ENCODE peak calls at places on chromosomes 7 and 10, in five cellular contexts. Q is breast epithelium, O is psoas muscle, Z is A549, H is right lobe of liver. P is an unnamed sample.

GRCh38 chr10:24882047-24882698 is 70.2 kb downstream of the PRTFDC1 start:
- DNase-seq in Q (no peak), O (no peak), Z (no peak), H (no peak), P (peak; percentile 63)

GRCh38 chr10:69438531-69439349 is 12.5 kb upstream of the TSPAN15 start:
- DNase-seq in Q (no peak), O (no peak), Z (peak; percentile 77), H (no peak), P (peak; percentile 46)

GRCh38 chr10:69684020-69684980 is 54.3 kb downstream of the FAM241B start:
- DNase-seq in Q (no peak), O (no peak), Z (no peak), H (peak; percentile 89), P (peak; percentile 73)

GRCh38 chr10:69721690-69722310 is 79.9 kb upstream of the COL13A1 start:
- DNase-seq in Q (no peak), O (peak; percentile 65), Z (no peak), H (no peak), P (peak; percentile 74)

GRCh38 chr10:29613791-29614190 is 21.0 kb downstream of the SVIL start:
- DNase-seq in Q (no peak), O (no peak), Z (no peak), H (no peak), P (no peak)

GRCh38 chr7:91941450-91941849 is 788 bp downstream of the AKAP9 start:
- DNase-seq in Q (no peak), O (peak; percentile 37), Z (no peak), H (peak; percentile 31), P (peak; percentile 30)

GRCh38 chr10:97757471-97757870 is 14.3 kb downstream of the SFRP5 start:
- DNase-seq in Q (peak; percentile 39), O (no peak), Z (no peak), H (no peak), P (no peak)

GRCh38 chr7:12524794-12525386 is 45.6 kb upstream of the SCIN start:
- DNase-seq in Q (no peak), O (no peak), Z (peak; percentile 24), H (no peak), P (peak; percentile 77)

GRCh38 chr10:89414879-89415821 is 782 bp downstream of the IFIT5 start:
- DNase-seq in Q (peak; percentile 55), O (peak; percentile 52), Z (peak; percentile 59), H (peak; percentile 63), P (peak; percentile 43)

GRCh38 chr10:45423976-45424499 is 50.0 kb downstream of the ALOX5 start:
- DNase-seq in Q (no peak), O (no peak), Z (no peak), H (no peak), P (no peak)

GRCh38 chr10:72234560-72235095 is 18.6 kb upstream of the ASCC1 start:
- DNase-seq in Q (no peak), O (no peak), Z (no peak), H (no peak), P (no peak)

GRCh38 chr7:137757146-137757925 is 89.4 kb downstream of the DGKI start:
- DNase-seq in Q (no peak), O (no peak), Z (no peak), H (no peak), P (no peak)

GRCh38 chr7:12291870-12292269 is 80.8 kb downstream of the TMEM106B start:
- DNase-seq in Q (no peak), O (no peak), Z (no peak), H (no peak), P (no peak)

GRCh38 chr10:24750695-24751094 is 27.0 kb upstream of the ARHGAP21 start:
- DNase-seq in Q (no peak), O (no peak), Z (no peak), H (no peak), P (no peak)

GRCh38 chr10:33224251-33224965 is 110.1 kb downstream of the NRP1 start:
- DNase-seq in Q (no peak), O (no peak), Z (no peak), H (no peak), P (peak; percentile 56)

GRCh38 chr10:97065128-97065527 is 120.6 kb downstream of the SLIT1 start:
- DNase-seq in Q (no peak), O (no peak), Z (no peak), H (no peak), P (no peak)

GRCh38 chr10:78405231-78405630 is 371.6 kb downstream of the RPS24 start:
- DNase-seq in Q (no peak), O (no peak), Z (no peak), H (no peak), P (peak; percentile 42)

GRCh38 chr10:106078796-106079576 is 1085.5 kb downstream of the SORCS1 start:
- DNase-seq in Q (no peak), O (no peak), Z (no peak), H (no peak), P (peak; percentile 8)

GRCh38 chr7:157519798-157520244 is 183.0 kb downstream of the DNAJB6 start:
- DNase-seq in Q (peak; percentile 38), O (no peak), Z (no peak), H (no peak), P (no peak)

GRCh38 chr10:12387561-12388210 is 38.3 kb downstream of the CAMK1D start:
- DNase-seq in Q (no peak), O (no peak), Z (no peak), H (no peak), P (no peak)

GRCh38 chr10:102919237-102919959 is 1.3 kb downstream of the CNNM2 start:
- DNase-seq in Q (peak; percentile 58), O (peak; percentile 18), Z (no peak), H (peak; percentile 29), P (peak; percentile 16)

GRCh38 chr7:20193242-20193777 is 23.9 kb downstream of the MACC1 start:
- DNase-seq in Q (no peak), O (no peak), Z (no peak), H (no peak), P (peak; percentile 70)

GRCh38 chr10:71888623-71889387 is 37.8 kb upstream of the PSAP start:
- DNase-seq in Q (peak; percentile 56), O (peak; percentile 87), Z (peak; percentile 72), H (peak; percentile 83), P (peak; percentile 94)

GRCh38 chr10:24463683-24464426 is 254.9 kb downstream of the KIAA1217 start:
- DNase-seq in Q (no peak), O (peak; percentile 47), Z (no peak), H (peak; percentile 40), P (peak; percentile 92)

GRCh38 chr10:90481326-90481923 is 376.4 kb downstream of the HTR7 start:
- DNase-seq in Q (no peak), O (no peak), Z (no peak), H (no peak), P (no peak)

GRCh38 chr7:144454-144826 is 47.9 kb upstream of the FAM20C start:
- DNase-seq in Q (peak; percentile 14), O (no peak), Z (no peak), H (no peak), P (no peak)

GRCh38 chr10:63221950-63222349 is 88.8 kb downstream of the NRBF2 start:
- DNase-seq in Q (no peak), O (no peak), Z (no peak), H (no peak), P (no peak)

DNA sequence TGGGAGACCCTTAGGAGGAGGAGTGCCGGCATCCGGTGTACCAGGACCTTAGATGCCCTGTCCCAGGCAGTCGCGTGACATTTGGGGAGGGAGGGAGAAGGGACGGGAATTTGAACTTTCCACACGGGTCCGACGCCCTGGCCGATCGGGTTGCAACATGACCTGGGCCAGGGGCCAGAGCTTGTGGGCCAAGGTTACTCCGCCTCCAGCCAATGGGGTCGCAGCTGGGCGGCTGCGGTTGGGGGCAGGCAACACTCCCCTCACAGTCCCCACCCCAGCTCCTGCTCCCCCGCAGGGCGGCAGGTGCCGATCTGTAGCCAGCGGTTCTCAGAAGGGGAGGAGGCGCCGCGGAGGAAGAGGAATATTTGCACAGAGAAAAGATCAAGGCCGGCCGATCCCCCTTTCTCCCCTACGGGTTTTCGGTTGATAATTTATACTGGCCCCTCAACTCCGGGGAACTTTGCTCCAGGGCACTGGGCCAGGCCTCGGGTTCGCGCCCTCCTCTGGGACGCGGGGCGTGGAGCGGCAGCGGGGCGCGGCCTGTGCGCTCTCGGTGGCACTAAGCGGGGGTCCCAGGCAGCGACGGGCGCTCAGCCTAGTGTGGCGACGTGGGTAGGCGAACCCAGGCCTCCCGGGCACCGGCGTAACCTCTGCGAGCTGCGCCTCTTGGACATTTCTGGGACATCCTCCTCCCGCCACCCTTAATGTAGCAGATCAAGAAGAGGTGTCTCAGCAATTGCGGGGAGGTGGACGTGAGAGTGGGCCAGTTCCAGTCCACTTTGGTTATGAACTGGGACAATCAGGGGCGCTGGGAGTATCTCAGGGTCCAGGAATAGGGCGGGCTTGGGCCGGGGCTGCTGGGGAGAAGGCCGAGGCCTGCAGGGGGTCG is 1.2 kb downstream of the MLXIPL start:
- DNase-seq in Q (no peak), O (peak; percentile 91), Z (no peak), H (peak; percentile 92), P (peak; percentile 17)
- H3K4me3 ChIP-seq in Q (peak overlapping the region; percentile 51), O (peak overlapping the region; percentile 67), Z (no peak overlapping the region), H (peak overlapping the region; percentile 59), P (no peak overlapping the region)

GRCh38 chr7:29385214-29385613 is 178.4 kb upstream of the PRR15 start:
- DNase-seq in Q (no peak), O (no peak), Z (no peak), H (no peak), P (no peak)
- TF ChIP-seq CTCF in Q (no peak), O (no peak), Z (no peak), H (no peak), P (no peak)

DNA sequence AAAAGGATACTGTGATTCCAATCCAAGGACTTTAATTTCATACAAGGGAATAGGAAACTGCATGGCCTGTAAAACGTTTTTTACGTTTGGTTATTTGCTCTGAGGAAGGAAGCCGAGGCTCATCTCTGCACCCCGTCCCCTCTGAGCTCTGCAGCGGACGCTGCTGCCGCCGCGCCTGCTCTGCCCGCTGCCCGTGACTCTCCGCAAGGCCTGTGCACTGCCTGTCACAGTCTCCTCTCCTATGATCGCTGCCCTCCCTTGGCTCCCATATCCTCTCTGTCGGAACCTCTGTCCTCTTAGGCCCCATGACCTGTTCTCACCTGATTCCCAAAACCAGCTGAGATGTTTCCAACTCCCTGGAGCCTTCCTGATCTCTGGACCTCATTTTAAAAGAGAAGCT is 320.3 kb upstream of the ZNF32 start:
- DNase-seq in Q (no peak), O (no peak), Z (no peak), H (no peak), P (no peak)
- H3K4me3 ChIP-seq in Q (no peak overlapping the region), O (no peak overlapping the region), Z (no peak overlapping the region), H (no peak overlapping the region), P (no peak overlapping the region)

GRCh38 chr10:117631276-117632151 is 89.0 kb downstream of the EMX2 start:
- DNase-seq in Q (no peak), O (peak; percentile 50), Z (no peak), H (no peak), P (no peak)

GRCh38 chr10:117632406-117632805 is 89.9 kb downstream of the EMX2 start:
- DNase-seq in Q (no peak), O (no peak), Z (no peak), H (no peak), P (no peak)

GRCh38 chr10:117640406-117640805 is 97.9 kb downstream of the EMX2 start:
- DNase-seq in Q (no peak), O (no peak), Z (no peak), H (no peak), P (no peak)

GRCh38 chr10:117638664-117639200 is 96.2 kb downstream of the EMX2 start:
- DNase-seq in Q (no peak), O (no peak), Z (no peak), H (no peak), P (no peak)

DNA sequence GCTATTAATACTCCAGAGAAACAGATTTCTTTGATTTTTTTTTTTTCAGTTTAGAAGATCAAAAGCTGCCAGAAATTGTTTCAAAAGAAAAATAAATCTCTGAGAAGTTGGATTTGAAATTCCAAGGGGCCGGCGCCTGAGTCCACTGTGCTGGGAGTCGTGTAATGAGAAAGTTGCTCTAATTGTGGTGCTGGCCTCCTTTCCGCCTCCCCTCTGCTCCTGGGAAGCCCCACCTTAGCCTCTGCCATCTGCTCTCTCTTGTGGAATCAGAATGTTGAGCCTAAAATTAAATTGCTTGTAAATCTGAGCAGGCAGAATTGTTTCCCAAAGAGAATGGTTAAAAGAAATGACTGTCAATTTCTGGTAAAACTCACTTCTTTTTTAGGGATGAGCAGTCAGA is 93.3 kb downstream of the EMX2 start:
- DNase-seq in Q (no peak), O (no peak), Z (no peak), H (no peak), P (no peak)
- TF ChIP-seq CTCF in Q (no peak), O (no peak), Z (no peak), H (no peak), P (no peak)

P was measured in fibroblast of the aortic adventitia.